ENCODE peak calls at places on chromosomes 13 and 19, in five cellular contexts. I is GM12891, A is GM12878, D is H1, W is K562. C is an unnamed sample.

GRCh38 chr19:37951816-37952210 is 44.8 kb downstream of the SIPA1L3 start:
- DNase-seq in I (no peak), A (no peak), D (no peak), W (no peak), C (no peak)

GRCh38 chr13:30052127-30052526 is 201.7 kb upstream of the UBL3 start:
- DNase-seq in I (no peak), A (no peak), D (peak), W (no peak), C (no peak)

GRCh38 chr19:41548954-41549688 is 26.8 kb upstream of the CEACAM21 start:
- DNase-seq in I (no peak), A (no peak), D (no peak), W (no peak), C (no peak)

GRCh38 chr19:1146858-1147780 is 26.9 kb downstream of the SBNO2 start:
- DNase-seq in I (no peak), A (no peak), D (no peak), W (no peak), C (no peak)

GRCh38 chr13:91400094-91400462 is 1.7 kb downstream of the GPC5 start:
- DNase-seq in I (no peak), A (no peak), D (no peak), W (no peak), C (no peak)

GRCh38 chr19:55369651-55370304 is 485 bp downstream of the IL11 start:
- DNase-seq in I (no peak), A (no peak), D (no peak), W (peak), C (peak)

GRCh38 chr13:68506888-68507551 is 1276.9 kb upstream of the PCDH9 start:
- DNase-seq in I (no peak), A (no peak), D (no peak), W (no peak), C (no peak)

GRCh38 chr19:662207-662961 is 630 bp downstream of the RNF126 start:
- DNase-seq in I (no peak), A (no peak), D (no peak), W (peak), C (peak)

GRCh38 chr19:19627716-19628498 is at the start of gene LPAR2:
- DNase-seq in I (peak), A (no peak), D (no peak), W (no peak), C (peak)

GRCh38 chr13:30021611-30022010 is 171.2 kb upstream of the UBL3 start:
- DNase-seq in I (no peak), A (no peak), D (no peak), W (no peak), C (no peak)

GRCh38 chr13:94588575-94588974 is 7.4 kb downstream of the TGDS start:
- DNase-seq in I (no peak), A (no peak), D (no peak), W (no peak), C (no peak)

GRCh38 chr13:79659161-79659560 is 178.2 kb downstream of the NDFIP2 start:
- DNase-seq in I (no peak), A (no peak), D (no peak), W (no peak), C (no peak)

GRCh38 chr19:33373701-33374405 is at the start of gene CEBPG:
- DNase-seq in I (peak), A (no peak), D (no peak), W (peak), C (no peak)

GRCh38 chr19:18306209-18306902 is 16.5 kb downstream of the LSM4 start:
- DNase-seq in I (no peak), A (no peak), D (no peak), W (no peak), C (no peak)

GRCh38 chr19:13241321-13242104 is 91.3 kb downstream of the IER2 start:
- DNase-seq in I (no peak), A (no peak), D (no peak), W (no peak), C (no peak)

GRCh38 chr13:105703843-105704242 is 831.6 kb downstream of the EFNB2 start:
- DNase-seq in I (no peak), A (no peak), D (no peak), W (no peak), C (no peak)

GRCh38 chr19:10424011-10424637 is 3.8 kb downstream of the PDE4A start:
- DNase-seq in I (peak), A (no peak), D (no peak), W (peak), C (peak)

GRCh38 chr13:101785858-101786257 is 333.4 kb downstream of the ITGBL1 start:
- DNase-seq in I (no peak), A (no peak), D (peak), W (no peak), C (no peak)

GRCh38 chr13:70527553-70527952 is 419.3 kb upstream of the KLHL1 start:
- DNase-seq in I (no peak), A (no peak), D (no peak), W (no peak), C (no peak)

GRCh38 chr13:90746230-90746629 is 601.3 kb upstream of the MIR17HG start:
- DNase-seq in I (no peak), A (no peak), D (no peak), W (no peak), C (no peak)

GRCh38 chr19:29714371-29714952 is 599 bp downstream of the C19orf12 start:
- DNase-seq in I (no peak), A (no peak), D (no peak), W (peak), C (no peak)

GRCh38 chr19:41939861-41940442 is 11.7 kb upstream of the ERFL start:
- DNase-seq in I (peak), A (no peak), D (no peak), W (peak), C (peak)

GRCh38 chr13:100275746-100276145 is 186.9 kb downstream of the PCCA start:
- DNase-seq in I (no peak), A (no peak), D (no peak), W (no peak), C (no peak)

GRCh38 chr13:56457535-56458200 is 683.0 kb upstream of the PRR20A start:
- DNase-seq in I (no peak), A (no peak), D (no peak), W (no peak), C (no peak)

GRCh38 chr13:48901786-48902185 is 73.9 kb upstream of the FNDC3A start:
- DNase-seq in I (no peak), A (no peak), D (no peak), W (no peak), C (no peak)

GRCh38 chr13:112783946-112784500 is 94.2 kb downstream of the ATP11A start:
- DNase-seq in I (no peak), A (no peak), D (no peak), W (no peak), C (no peak)

GRCh38 chr19:18896421-18896841 is 473 bp upstream of the CERS1 start:
- DNase-seq in I (no peak), A (no peak), D (no peak), W (no peak), C (no peak)

GRCh38 chr13:80574113-80574512 is 233.2 kb upstream of the SPRY2 start:
- DNase-seq in I (no peak), A (no peak), D (no peak), W (no peak), C (no peak)

GRCh38 chr13:38872693-38873092 is 117.9 kb downstream of the STOML3 start:
- DNase-seq in I (peak), A (no peak), D (peak), W (peak), C (peak)

GRCh38 chr13:38564751-38565150 is 122.1 kb upstream of the FREM2 start:
- DNase-seq in I (no peak), A (no peak), D (no peak), W (no peak), C (no peak)

GRCh38 chr19:13302521-13303270 is 152.5 kb downstream of the IER2 start:
- DNase-seq in I (no peak), A (no peak), D (no peak), W (no peak), C (no peak)

GRCh38 chr13:98447881-98448641 is 128.8 kb downstream of the STK24 start:
- DNase-seq in I (no peak), A (no peak), D (no peak), W (no peak), C (no peak)

GRCh38 chr19:8334458-8335342 is 8.4 kb downstream of the KANK3 start:
- DNase-seq in I (peak), A (no peak), D (no peak), W (no peak), C (peak)

DNA sequence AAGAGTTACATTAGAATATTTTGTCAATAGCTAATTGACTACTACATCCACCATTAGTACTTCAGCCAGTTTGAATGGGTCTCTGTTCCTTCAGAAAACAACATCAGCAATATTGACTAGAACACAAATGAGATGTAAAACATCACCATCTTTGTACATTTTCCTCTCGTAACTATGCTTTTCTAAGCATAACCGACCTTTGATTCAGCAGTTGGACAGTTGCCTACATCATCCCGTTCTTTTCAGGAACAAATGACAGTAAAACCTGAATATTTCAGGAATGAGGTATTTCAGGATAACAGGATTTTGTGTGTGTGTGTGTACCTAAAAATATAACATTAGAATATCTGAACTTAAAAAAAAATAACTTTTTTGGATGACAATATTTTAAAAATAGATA is 60.9 kb downstream of the STARD13 start:
- DNase-seq in I (no peak), A (no peak), D (no peak), W (no peak), C (no peak)
- TF ChIP-seq POLR2A in I (no peak), A (no peak), D (no peak), W (no peak), C (no peak)

GRCh38 chr19:27955484-27955883 is 1257.5 kb downstream of the UQCRFS1 start:
- DNase-seq in I (no peak), A (no peak), D (no peak), W (no peak), C (no peak)
- TF ChIP-seq TAF1 in I (no peak), A (no peak), D (no peak), W (no peak), C (no peak)

DNA sequence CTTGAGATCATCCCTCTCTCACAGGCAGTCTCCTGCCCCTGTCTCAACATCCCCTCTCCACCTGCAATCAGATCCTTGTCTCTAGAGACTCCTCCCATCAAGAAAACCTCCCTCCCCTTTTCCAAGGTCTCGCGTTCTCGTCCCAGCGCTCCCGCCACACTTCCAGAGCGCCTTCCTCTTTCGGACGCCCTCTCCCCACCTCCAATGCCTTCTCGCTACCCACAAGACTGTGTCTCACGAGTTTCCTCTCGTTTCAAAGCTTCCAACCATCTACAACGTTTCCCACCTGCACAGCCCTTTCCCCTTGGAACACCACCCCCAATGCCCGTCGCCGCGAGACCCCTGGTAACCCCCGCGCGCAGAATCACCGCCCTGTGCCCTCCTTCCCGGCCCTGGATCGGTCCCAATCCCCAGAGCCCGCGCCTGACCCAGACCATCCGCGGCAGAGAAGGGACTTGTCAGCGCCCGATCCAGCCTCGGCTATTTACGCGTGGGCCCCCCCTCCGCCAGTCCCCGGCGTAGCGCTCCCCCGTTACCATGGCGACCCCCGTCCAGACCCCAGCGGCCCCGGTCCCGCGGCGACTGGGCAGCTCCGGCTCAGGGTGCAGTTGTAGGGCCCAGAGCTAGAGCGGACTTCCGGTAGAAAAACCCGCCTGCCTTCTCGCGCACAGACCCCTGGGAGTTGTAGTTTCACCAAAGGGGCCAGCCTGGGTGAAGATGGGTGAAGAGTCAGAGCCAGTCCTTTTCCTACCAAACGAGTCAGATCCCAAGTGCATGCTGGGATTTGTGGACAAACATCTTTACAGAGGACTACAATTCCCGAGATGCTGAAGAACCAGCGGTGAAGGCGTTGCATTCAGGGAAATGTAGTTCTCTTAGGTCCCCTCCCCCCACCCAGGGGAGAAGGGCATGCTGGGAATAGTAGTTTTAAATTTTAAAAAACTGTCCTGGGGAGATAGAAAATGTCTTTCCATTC is at the start of gene AP2S1:
- DNase-seq in I (peak), A (peak), D (peak), W (peak), C (peak)
- TF ChIP-seq POLR2AphosphoS5 in I (peak), A (peak), D (peak), W (peak), C (peak)

DNA sequence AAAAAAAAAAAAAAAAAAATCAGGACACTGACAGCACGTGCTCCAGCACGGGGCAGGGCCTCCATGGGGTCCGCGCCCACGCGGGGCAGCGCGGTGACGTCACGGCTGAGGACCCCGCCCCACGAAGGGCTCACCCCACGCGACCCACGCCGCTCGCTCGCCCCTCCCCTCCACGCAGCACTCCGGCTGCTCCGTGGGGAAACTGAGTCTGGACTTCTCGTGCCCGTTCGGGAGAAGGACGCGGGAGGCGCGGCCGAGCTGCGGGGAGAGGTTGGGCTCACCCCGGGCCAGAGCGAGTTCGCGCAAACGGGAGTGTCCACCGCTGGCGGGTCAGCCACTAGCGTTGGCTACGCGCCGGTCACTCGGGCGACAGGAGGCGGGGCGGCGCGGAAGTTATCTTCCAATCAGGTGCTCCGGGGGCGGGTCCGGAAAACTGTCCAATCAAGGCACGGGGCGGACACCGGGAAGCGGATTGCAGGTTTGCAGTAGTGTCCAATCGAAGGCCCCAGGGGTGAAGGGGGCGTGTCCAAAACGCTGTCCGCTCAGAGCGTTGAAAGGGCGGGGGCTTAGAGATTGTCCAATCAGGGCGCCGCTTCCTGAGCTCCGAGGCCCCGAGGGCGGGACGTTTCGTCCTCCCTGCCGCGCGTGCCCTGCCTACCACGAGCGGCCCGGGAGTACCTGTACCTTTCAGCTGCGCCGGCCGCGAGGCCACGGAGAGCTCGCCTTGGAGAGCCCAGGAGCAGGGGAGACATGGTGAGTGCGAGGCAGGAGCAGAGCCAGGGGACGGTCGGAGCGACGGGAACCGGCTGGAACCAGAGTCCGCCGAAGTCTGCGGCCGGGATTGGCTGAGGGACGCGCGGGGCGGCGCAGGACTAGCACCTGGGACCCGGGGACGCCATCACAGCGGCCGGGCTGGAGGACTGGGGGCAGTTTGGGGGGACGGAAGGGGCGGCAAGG is at the start of gene ZNF57:
- DNase-seq in I (peak), A (peak), D (peak), W (peak), C (peak)
- TF ChIP-seq POLR2A in I (no peak), A (peak), D (peak), W (peak), C (peak)

GRCh38 chr13:77952737-77953136 is 34.1 kb upstream of the EDNRB start:
- DNase-seq in I (no peak), A (no peak), D (no peak), W (no peak), C (no peak)

GRCh38 chr13:77946522-77946921 is 27.9 kb upstream of the EDNRB start:
- DNase-seq in I (no peak), A (no peak), D (no peak), W (no peak), C (no peak)

GRCh38 chr13:77952276-77952675 is 33.6 kb upstream of the EDNRB start:
- DNase-seq in I (no peak), A (no peak), D (no peak), W (no peak), C (no peak)
- TF ChIP-seq TAF1 in I (no peak), A (no peak), D (no peak), W (no peak), C (no peak)

GRCh38 chr13:28557725-28558124 is 62.8 kb upstream of the FLT1 start:
- DNase-seq in I (no peak), A (no peak), D (no peak), W (no peak), C (no peak)

GRCh38 chr13:28551498-28551895 is 56.6 kb upstream of the FLT1 start:
- DNase-seq in I (no peak), A (no peak), D (no peak), W (no peak), C (no peak)

GRCh38 chr13:28552288-28552687 is 57.4 kb upstream of the FLT1 start:
- DNase-seq in I (no peak), A (no peak), D (no peak), W (no peak), C (no peak)

GRCh38 chr13:28550721-28551497 is 56.0 kb upstream of the FLT1 start:
- DNase-seq in I (no peak), A (no peak), D (no peak), W (no peak), C (no peak)

DNA sequence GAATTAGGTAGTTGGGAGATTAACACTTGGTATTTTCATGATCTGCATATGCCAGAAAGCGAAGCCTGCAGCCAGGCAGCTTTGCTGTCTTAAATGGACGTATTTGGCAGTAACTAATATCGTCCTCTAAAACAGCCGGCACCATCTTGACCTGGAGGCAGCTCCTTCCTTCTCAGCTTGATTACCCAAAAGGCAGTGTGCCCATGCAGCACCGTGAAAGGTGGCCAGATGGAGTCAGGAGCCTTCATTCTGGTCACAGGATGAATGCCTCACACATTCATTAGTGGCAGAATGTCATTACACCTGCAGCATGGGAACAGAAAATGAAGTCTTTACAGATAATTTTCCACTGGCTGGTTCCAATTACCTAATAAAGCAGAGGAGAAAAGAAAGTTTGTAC is 59.0 kb upstream of the FLT1 start:
- DNase-seq in I (no peak), A (no peak), D (no peak), W (no peak), C (no peak)
- TF ChIP-seq POLR2AphosphoS5 in I (no peak), A (no peak), D (no peak), W (no peak), C (no peak)

DNA sequence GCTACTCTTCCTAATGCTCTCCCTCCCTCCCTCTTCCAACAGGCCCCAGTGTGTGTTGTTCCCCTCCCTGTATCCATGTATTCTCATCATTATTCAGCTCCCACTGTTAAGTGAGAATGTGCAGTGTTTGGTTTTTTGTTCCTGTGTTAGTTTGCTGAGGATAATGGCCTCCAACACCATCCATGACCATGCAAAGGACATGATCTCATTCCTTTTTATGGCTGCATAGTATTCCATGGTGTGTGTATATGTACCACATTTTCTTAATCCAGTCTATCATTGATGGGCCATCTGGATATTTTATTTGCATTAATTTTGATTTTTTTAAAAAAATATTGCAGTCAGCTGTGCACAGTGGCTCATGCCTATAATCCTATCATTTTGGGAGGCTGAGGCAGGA is 15.8 kb upstream of the ZNRF4 start:
- DNase-seq in I (no peak), A (no peak), D (no peak), W (no peak), C (no peak)
- TF ChIP-seq POLR2A in I (no peak), A (no peak), D (no peak), W (no peak), C (no peak)

GRCh38 chr13:111413407-111414187 is 93.2 kb downstream of the TEX29 start:
- DNase-seq in I (no peak), A (no peak), D (no peak), W (no peak), C (no peak)
- TF ChIP-seq TAF1 in I (no peak), A (no peak), D (no peak), W (no peak), C (no peak)